ENCODE peak calls at places on chromosomes 16 and 17, in nine cellular contexts. S is body of pancreas, C is endothelial cell of umbilical vein, E is breast epithelium, F is A673, M is transverse colon, U is OCI-LY7, Q is Panc1, Z is sigmoid colon. Y is an unnamed sample.

GRCh38 chr17:62681061-62681938 is 53.8 kb downstream of the MRC2 start:
- DNase-seq in C (no peak), S (no peak), Z (no peak), Q (no peak), E (no peak), U (no peak), M (no peak), F (no peak), Y (no peak)

GRCh38 chr16:55476625-55477533 is 2.1 kb upstream of the MMP2 start:
- DNase-seq in U (no peak), F (no peak), S (no peak), C (no peak), M (no peak), Z (peak; percentile 86), Q (no peak), E (no peak), Y (peak; percentile 55)

GRCh38 chr16:12518238-12519004 is 285.3 kb downstream of the CPPED1 start:
- DNase-seq in F (no peak), M (no peak), C (no peak), Q (no peak), E (no peak), Z (no peak), U (no peak), S (no peak), Y (no peak)

GRCh38 chr16:78984324-78984723 is 616.2 kb downstream of the MAF start:
- DNase-seq in F (no peak), Q (no peak), E (no peak), U (no peak), S (no peak), Z (no peak), M (peak; percentile 27), C (no peak), Y (no peak)

GRCh38 chr16:70809392-70810060 is 8.6 kb upstream of the VAC14 start:
- DNase-seq in U (no peak), F (no peak), Z (no peak), E (no peak), S (no peak), Q (no peak), C (no peak), M (no peak), Y (no peak)

GRCh38 chr17:73949903-73950302 is 253.6 kb upstream of the RPL38 start:
- DNase-seq in Q (no peak), M (no peak), C (no peak), Z (no peak), E (no peak), F (no peak), U (no peak), S (no peak), Y (no peak)

GRCh38 chr17:31510273-31511175 is 119.0 kb downstream of the RAB11FIP4 start:
- DNase-seq in Q (no peak), F (no peak), S (no peak), E (no peak), C (no peak), M (no peak), U (no peak), Z (no peak), Y (peak; percentile 86)

GRCh38 chr17:80034977-80035686 is 540 bp downstream of the TBC1D16 start:
- DNase-seq in U (no peak), S (peak; percentile 43), C (peak; percentile 68), F (peak; percentile 54), Q (no peak), E (no peak), Z (no peak), M (peak; percentile 54), Y (peak; percentile 41)

DNA sequence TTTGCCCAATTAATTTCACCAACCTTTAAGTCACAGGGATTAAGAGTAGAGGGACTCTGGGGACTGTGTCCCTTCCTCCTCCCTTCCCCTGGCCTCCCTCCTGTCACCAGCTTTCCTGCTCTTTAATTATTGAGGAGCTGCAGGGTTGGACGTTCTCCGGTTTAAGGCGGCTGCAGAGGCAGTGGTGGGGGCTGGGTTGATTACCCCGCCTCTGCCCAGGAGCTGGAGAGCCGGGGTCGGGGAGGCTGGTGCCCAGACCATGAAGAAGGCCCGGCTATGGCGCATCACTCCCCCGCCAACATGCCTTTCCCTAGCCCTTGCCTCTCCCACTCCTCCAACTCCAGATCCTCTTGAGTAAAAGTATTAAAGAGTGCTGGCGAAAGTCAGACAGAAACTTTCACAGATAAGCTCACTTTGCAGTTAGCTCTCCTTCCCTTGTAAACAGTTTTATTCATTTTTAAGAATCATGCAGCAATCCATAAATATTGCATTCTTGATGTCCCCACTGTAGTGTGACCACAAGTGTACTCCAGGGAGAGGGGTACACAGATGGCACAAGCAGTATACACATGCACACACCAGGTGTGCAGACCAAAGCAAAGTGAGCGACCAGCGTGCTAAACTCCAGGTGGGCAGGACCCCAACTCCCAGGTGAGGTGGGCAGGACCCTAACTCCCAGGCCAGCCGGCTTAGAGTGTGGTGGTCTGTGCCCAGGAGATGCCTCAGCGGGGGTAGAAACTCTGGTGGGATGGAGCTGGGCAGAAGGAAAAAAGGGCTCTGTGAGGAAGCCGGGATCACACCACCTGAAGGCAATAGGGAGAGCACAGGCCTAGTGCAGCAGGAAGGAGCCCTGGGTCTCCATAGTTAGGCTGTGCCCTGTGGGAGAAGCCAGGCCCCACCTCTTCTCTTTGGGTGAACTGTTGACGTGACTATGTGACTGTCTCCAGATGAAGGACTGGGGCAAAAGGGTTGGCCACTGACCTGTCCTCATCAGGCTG is 1.3 kb upstream of the FOXJ1 start:
- DNase-seq in S (no peak), C (no peak), Z (peak; percentile 40), E (no peak), Q (no peak), U (no peak), M (no peak), F (peak; percentile 19), Y (no peak)
- H3K27ac ChIP-seq in S (no peak overlapping the region), C (no peak overlapping the region), Z (no peak overlapping the region), E (no peak overlapping the region), Q (no peak overlapping the region), U (peak overlapping the region; percentile 46), M (no peak overlapping the region), F (peak overlapping the region; percentile 69), Y (no peak overlapping the region)

DNA sequence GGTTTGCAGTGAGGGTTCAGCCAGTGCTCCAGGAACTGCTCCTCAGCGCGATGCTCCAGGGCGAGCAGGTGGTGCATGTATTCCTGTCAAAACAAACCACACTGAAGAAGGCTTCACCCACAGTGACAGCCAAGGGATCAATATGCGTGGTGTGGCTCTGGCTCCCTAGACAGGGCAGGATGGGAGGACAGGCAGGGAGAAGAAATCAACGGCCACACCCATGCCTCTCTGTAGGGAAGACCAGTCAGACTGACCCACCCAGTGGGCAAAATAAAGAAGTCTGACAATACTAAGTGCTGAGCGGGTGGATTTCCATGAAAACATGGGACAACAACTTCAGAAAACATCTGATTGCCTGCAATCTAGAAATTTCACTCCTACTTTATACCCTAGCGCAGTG is 38.6 kb downstream of the C17orf67 start:
- DNase-seq in S (no peak), F (no peak), E (no peak), Q (no peak), C (no peak), U (no peak), Z (no peak), M (no peak), Y (no peak)
- H3K27ac ChIP-seq in S (no peak overlapping the region), F (no peak overlapping the region), E (no peak overlapping the region), Q (no peak overlapping the region), C (no peak overlapping the region), U (no peak overlapping the region), Z (no peak overlapping the region), M (no peak overlapping the region), Y (no peak overlapping the region)

GRCh38 chr17:28042657-28042720 is at the start of gene NLK:
- DNase-seq in U (no peak), S (no peak), Z (no peak), C (no peak), E (no peak), Q (no peak), F (no peak), M (no peak), Y (no peak)

GRCh38 chr17:28041844-28042656 is 427 bp upstream of the NLK start:
- DNase-seq in E (no peak), F (no peak), U (no peak), S (no peak), Z (no peak), C (no peak), M (no peak), Q (no peak), Y (no peak)

GRCh38 chr17:28043296-28043695 is 819 bp downstream of the NLK start:
- DNase-seq in S (no peak), Z (no peak), C (no peak), U (peak; percentile 7), F (no peak), Q (no peak), M (no peak), E (no peak), Y (no peak)

GRCh38 chr17:28041068-28041843 is 1.2 kb upstream of the NLK start:
- DNase-seq in M (peak; percentile 100), F (peak; percentile 100), S (peak; percentile 100), E (peak; percentile 99), Q (peak; percentile 96), C (peak; percentile 100), Z (peak; percentile 100), U (peak; percentile 99), Y (peak; percentile 100)

GRCh38 chr17:28042721-28043291 is 329 bp downstream of the NLK start:
- DNase-seq in F (no peak), Q (no peak), S (no peak), C (no peak), E (no peak), U (no peak), Z (no peak), M (peak; percentile 10), Y (no peak)
- H3K27ac ChIP-seq in F (no peak overlapping the region), Q (peak overlapping the region; percentile 86), S (peak overlapping the region; percentile 90), C (no peak overlapping the region), E (no peak overlapping the region), U (no peak overlapping the region), Z (no peak overlapping the region), M (peak overlapping the region; percentile 94), Y (peak overlapping the region; percentile 95)

GRCh38 chr17:34366051-34366450 is 3.0 kb upstream of the CCL1 start:
- DNase-seq in M (no peak), F (no peak), S (no peak), Q (no peak), C (peak; percentile 22), U (peak; percentile 41), Z (no peak), E (no peak), Y (no peak)

GRCh38 chr17:34364741-34365140 is 1.7 kb upstream of the CCL1 start:
- DNase-seq in Z (no peak), C (no peak), S (no peak), M (no peak), F (no peak), Q (no peak), E (no peak), U (peak; percentile 90), Y (no peak)

GRCh38 chr17:34366529-34367107 is 3.6 kb upstream of the CCL1 start:
- DNase-seq in E (no peak), M (no peak), S (no peak), Z (no peak), C (peak; percentile 46), F (no peak), U (peak; percentile 38), Q (no peak), Y (no peak)

GRCh38 chr17:34363183-34363661 is at the start of gene CCL1:
- DNase-seq in C (no peak), Z (no peak), M (no peak), E (no peak), Q (no peak), F (no peak), U (no peak), S (no peak), Y (no peak)

GRCh38 chr17:34365340-34365739 is 2.3 kb upstream of the CCL1 start:
- DNase-seq in U (peak; percentile 94), S (no peak), E (no peak), Q (no peak), Z (no peak), M (no peak), C (peak; percentile 8), F (no peak), Y (no peak)
- H3K27ac ChIP-seq in U (peak overlapping the region; percentile 98), S (no peak overlapping the region), E (no peak overlapping the region), Q (no peak overlapping the region), Z (no peak overlapping the region), M (no peak overlapping the region), C (no peak overlapping the region), F (no peak overlapping the region), Y (no peak overlapping the region)

GRCh38 chr17:14768923-14769322 is 468.0 kb downstream of the HS3ST3B1 start:
- DNase-seq in Z (no peak), C (no peak), S (no peak), F (no peak), E (no peak), M (no peak), U (peak; percentile 22), Q (no peak), Y (no peak)
- H3K27ac ChIP-seq in Z (no peak overlapping the region), C (no peak overlapping the region), S (no peak overlapping the region), F (no peak overlapping the region), E (no peak overlapping the region), M (no peak overlapping the region), U (no peak overlapping the region), Q (no peak overlapping the region), Y (no peak overlapping the region)